ENCODE peak calls at places on chromosomes 6 and 20, in six cellular contexts. V is M059J; E is skeletal muscle cell; U is central memory CD4-positive, alpha-beta T cell; G is activated naive CD4-positive, alpha-beta T cell treated with anti-CD3 and anti-CD28 coated beads, Interleukin-2, amount 10 ng/mL, durations not matched to agents 7 days and 5 days; M is AG08395. B is an unnamed sample.

GRCh38 chr6:126377594-126378153 is 37.8 kb downstream of the CENPW start:
- DNase-seq in G (no peak), U (no peak), E (no peak), V (no peak), M (no peak), B (no peak)

GRCh38 chr6:128209771-128210170 is 308.9 kb upstream of the THEMIS start:
- DNase-seq in E (peak), M (peak), V (peak), G (no peak), U (no peak), B (no peak)

GRCh38 chr6:26065952-26066380 is 21.3 kb upstream of the HFE start:
- DNase-seq in M (peak), U (peak), G (peak), V (peak), E (no peak), B (peak)

GRCh38 chr6:107064579-107065065 is 36.6 kb downstream of the MTRES1 start:
- DNase-seq in M (peak), G (peak), U (peak), E (peak), V (peak), B (peak)

GRCh38 chr20:25020901-25021301 is 28.4 kb upstream of the APMAP start:
- DNase-seq in M (no peak), U (no peak), E (no peak), G (no peak), V (no peak), B (no peak)

GRCh38 chr6:11774392-11774791 is 4.2 kb downstream of the ADTRP start:
- DNase-seq in E (no peak), G (no peak), U (no peak), V (no peak), M (no peak), B (no peak)

GRCh38 chr6:79666633-79667032 is 35.5 kb downstream of the SH3BGRL2 start:
- DNase-seq in V (no peak), G (no peak), M (no peak), U (no peak), E (no peak), B (no peak)

GRCh38 chr6:26553264-26553738 is 15.1 kb downstream of the HMGN4 start:
- DNase-seq in E (no peak), G (peak), U (peak), V (no peak), M (peak), B (peak)

GRCh38 chr6:72856801-72857200 is 234.9 kb downstream of the KCNQ5 start:
- DNase-seq in M (no peak), G (no peak), U (no peak), E (no peak), V (no peak), B (no peak)

GRCh38 chr6:18327621-18328548 is 59.3 kb upstream of the RNF144B start:
- DNase-seq in V (no peak), G (no peak), U (no peak), E (no peak), M (no peak), B (no peak)

GRCh38 chr6:106586815-106587214 is 42.5 kb downstream of the RTN4IP1 start:
- DNase-seq in U (no peak), G (no peak), V (no peak), M (no peak), E (no peak), B (no peak)

GRCh38 chr6:3403244-3404154 is 53.4 kb downstream of the SLC22A23 start:
- DNase-seq in M (no peak), V (no peak), E (no peak), G (no peak), U (no peak), B (no peak)

GRCh38 chr6:53615633-53616449 is 49.7 kb downstream of the KLHL31 start:
- DNase-seq in V (peak), G (no peak), M (peak), E (peak), U (no peak), B (no peak)

GRCh38 chr20:50238081-50238800 is 47.6 kb downstream of the CEBPB start:
- DNase-seq in V (no peak), G (no peak), E (no peak), M (no peak), U (no peak), B (no peak)

GRCh38 chr6:39037707-39038106 is 10.9 kb upstream of the GLP1R start:
- DNase-seq in M (no peak), V (no peak), G (no peak), E (no peak), U (no peak), B (no peak)

GRCh38 chr6:169671563-169671962 is 30.3 kb downstream of the WDR27 start:
- DNase-seq in M (no peak), E (no peak), V (no peak), G (no peak), U (no peak), B (no peak)

GRCh38 chr6:113995632-113996031 is 24.7 kb upstream of the HDAC2 start:
- DNase-seq in V (peak), M (peak), U (no peak), E (peak), G (no peak), B (peak)

GRCh38 chr6:13868236-13868635 is 53.9 kb upstream of the MCUR1 start:
- DNase-seq in U (no peak), V (no peak), M (no peak), E (no peak), G (no peak), B (no peak)

GRCh38 chr20:31484001-31484400 is 8.9 kb downstream of the REM1 start:
- DNase-seq in G (no peak), E (no peak), V (no peak), U (no peak), M (no peak), B (no peak)

GRCh38 chr6:36682328-36683144 is 4.0 kb downstream of the CDKN1A start:
- DNase-seq in V (peak), U (peak), G (peak), E (no peak), M (no peak), B (peak)

GRCh38 chr20:39897781-39898466 is 791.1 kb downstream of the MAFB start:
- DNase-seq in V (peak), E (no peak), G (no peak), U (no peak), M (peak), B (no peak)

GRCh38 chr6:168116975-168117899 is 38.2 kb upstream of the FRMD1 start:
- DNase-seq in V (peak), G (no peak), E (no peak), M (no peak), U (no peak), B (no peak)

GRCh38 chr6:117270121-117270959 is 5.0 kb downstream of the VGLL2 start:
- DNase-seq in V (peak), G (no peak), E (no peak), M (no peak), U (no peak), B (no peak)

GRCh38 chr6:90053614-90054013 is 159.3 kb downstream of the GJA10 start:
- DNase-seq in E (no peak), M (no peak), G (no peak), U (no peak), V (no peak), B (no peak)

GRCh38 chr20:19620471-19620870 is 137.6 kb upstream of the RIN2 start:
- DNase-seq in U (no peak), E (no peak), M (no peak), G (no peak), V (no peak), B (no peak)

GRCh38 chr6:155530219-155530834 is 74.7 kb upstream of the NOX3 start:
- DNase-seq in V (peak), G (peak), M (peak), U (no peak), E (no peak), B (no peak)

GRCh38 chr6:119137194-119138072 is 59.0 kb upstream of the FAM184A start:
- DNase-seq in U (no peak), G (no peak), M (peak), V (no peak), E (no peak), B (no peak)

GRCh38 chr6:5250451-5250850 is 10.3 kb downstream of the LYRM4 start:
- DNase-seq in V (no peak), G (no peak), U (no peak), M (no peak), E (no peak), B (no peak)

GRCh38 chr20:5430670-5431069 is 113.9 kb upstream of the PROKR2 start:
- DNase-seq in V (peak), E (no peak), G (no peak), U (no peak), M (no peak), B (no peak)

GRCh38 chr6:11929451-11929850 is 82.7 kb upstream of the HIVEP1 start:
- DNase-seq in U (no peak), M (no peak), E (no peak), V (peak), G (no peak), B (no peak)

GRCh38 chr6:27500177-27500576 is 27.3 kb upstream of the ZNF184 start:
- DNase-seq in M (no peak), V (no peak), U (no peak), E (no peak), G (no peak), B (no peak)

GRCh38 chr20:50271201-50271600 is 80.6 kb downstream of the CEBPB start:
- DNase-seq in V (no peak), M (no peak), E (no peak), G (no peak), U (no peak), B (no peak)

GRCh38 chr6:5899216-5900045 is 107.3 kb downstream of the NRN1 start:
- DNase-seq in G (no peak), E (no peak), U (no peak), V (no peak), M (peak), B (no peak)

GRCh38 chr20:19403549-19403948 is 191.1 kb downstream of the SLC24A3 start:
- DNase-seq in V (no peak), U (no peak), E (no peak), M (no peak), G (no peak), B (no peak)

GRCh38 chr6:100565439-100566104 is 100.9 kb upstream of the SIM1 start:
- DNase-seq in G (no peak), V (no peak), E (no peak), M (no peak), U (no peak), B (no peak)

GRCh38 chr6:114997813-114998292 is 655.0 kb upstream of the HS3ST5 start:
- DNase-seq in U (no peak), E (no peak), V (peak), G (no peak), M (no peak), B (no peak)

B was measured in DND-41.